ENCODE peak calls at places on chromosome 2, in six cellular contexts. Q is activated CD4-positive, CD25-positive, alpha-beta regulatory T cell treated with anti-CD3 and anti-CD28 coated beads, Interleukin-2, amount 50 U/mL, for 16 hours; B is GM18507; O is hepatocyte; U is MCF 10A; M is NCI-H82. Z is an unnamed sample.

GRCh38 chr2:31335921-31336570 is 78.5 kb downstream of the XDH start:
- DNase-seq in Q (no peak), B (no peak), O (no peak), U (no peak), M (no peak), Z (no peak)

GRCh38 chr2:204691911-204692510 is 146.7 kb downstream of the PARD3B start:
- DNase-seq in Q (no peak), B (no peak), O (peak; percentile 85), U (peak; percentile 86), M (peak; percentile 85), Z (peak; percentile 81)

GRCh38 chr2:128511731-128512663 is 193.3 kb upstream of the HS6ST1 start:
- DNase-seq in Q (no peak), B (no peak), O (no peak), U (no peak), M (no peak), Z (no peak)

GRCh38 chr2:108853421-108853820 is 66.8 kb downstream of the CCDC138 start:
- DNase-seq in Q (no peak), B (no peak), O (no peak), U (no peak), M (no peak), Z (no peak)

GRCh38 chr2:205701509-205701908 is 19.2 kb downstream of the NRP2 start:
- DNase-seq in Q (no peak), B (no peak), O (no peak), U (no peak), M (no peak), Z (no peak)

GRCh38 chr2:32235315-32235714 is 29.4 kb downstream of the NLRC4 start:
- DNase-seq in Q (no peak), B (no peak), O (no peak), U (peak; percentile 82), M (no peak), Z (no peak)

GRCh38 chr2:239062743-239063142 is 214.9 kb downstream of the TWIST2 start:
- DNase-seq in Q (no peak), B (no peak), O (no peak), U (no peak), M (no peak), Z (no peak)

GRCh38 chr2:126851756-126852155 is 46.9 kb upstream of the TEX51 start:
- DNase-seq in Q (no peak), B (no peak), O (no peak), U (no peak), M (no peak), Z (no peak)

GRCh38 chr2:29106980-29107388 is 8.2 kb upstream of the CLIP4 start:
- DNase-seq in Q (no peak), B (no peak), O (peak; percentile 13), U (peak; percentile 25), M (peak; percentile 42), Z (no peak)

GRCh38 chr2:239662413-239663120 is 261.7 kb upstream of the HDAC4 start:
- DNase-seq in Q (no peak), B (no peak), O (no peak), U (no peak), M (no peak), Z (no peak)

GRCh38 chr2:27707462-27708256 is 44.0 kb downstream of the SLC4A1AP start:
- DNase-seq in Q (no peak), B (no peak), O (no peak), U (no peak), M (no peak), Z (no peak)

GRCh38 chr2:42216712-42217111 is 47.6 kb downstream of the EML4 start:
- DNase-seq in Q (no peak), B (no peak), O (no peak), U (peak; percentile 59), M (no peak), Z (no peak)

GRCh38 chr2:7014201-7014640 is 97.0 kb downstream of the RNF144A start:
- DNase-seq in Q (no peak), B (no peak), O (no peak), U (peak; percentile 49), M (peak; percentile 93), Z (peak; percentile 22)

GRCh38 chr2:83842421-83842820 is 616.7 kb downstream of the SUCLG1 start:
- DNase-seq in Q (no peak), B (no peak), O (no peak), U (no peak), M (no peak), Z (no peak)